ENCODE peak calls at places on chromosomes 6 and 20, in five cellular contexts. D is HCT116, T is astrocyte of the spinal cord, Z is tibial artery, N is IMR-90. O is an unnamed sample.

GRCh38 chr6:139164001-139164400 is 29.1 kb downstream of the HECA start:
- DNase-seq in Z (no peak), N (no peak), T (no peak), D (no peak), O (no peak)

GRCh38 chr6:164929155-164929977 is 380.0 kb downstream of the C6orf118 start:
- DNase-seq in T (no peak), N (no peak), D (no peak), Z (no peak), O (no peak)

GRCh38 chr6:137498488-137499219 is 4.5 kb upstream of the OLIG3 start:
- DNase-seq in Z (no peak), T (no peak), D (no peak), N (no peak), O (no peak)

GRCh38 chr6:36376742-36377141 is 10.7 kb downstream of the ETV7 start:
- DNase-seq in D (no peak), Z (no peak), T (no peak), N (no peak), O (no peak)

GRCh38 chr6:50353603-50354002 is 303.9 kb upstream of the DEFB112 start:
- DNase-seq in T (no peak), D (no peak), Z (no peak), N (no peak), O (no peak)

GRCh38 chr6:63923139-63923739 is 287.6 kb downstream of the PHF3 start:
- DNase-seq in T (peak), D (peak), Z (no peak), N (peak), O (no peak)

GRCh38 chr6:77466055-77467028 is 3.1 kb upstream of the HTR1B start:
- DNase-seq in D (no peak), Z (no peak), N (peak), T (peak), O (no peak)

GRCh38 chr6:138428943-138429616 is 25.1 kb downstream of the HEBP2 start:
- DNase-seq in D (peak), T (peak), N (peak), Z (no peak), O (peak)

GRCh38 chr20:50302463-50303041 is 111.9 kb downstream of the CEBPB start:
- DNase-seq in Z (no peak), T (peak), N (peak), D (no peak), O (no peak)

GRCh38 chr6:117485433-117485832 is 3.0 kb downstream of the DCBLD1 start:
- DNase-seq in T (no peak), N (no peak), Z (no peak), D (no peak), O (no peak)

GRCh38 chr6:41027799-41028617 is 11.0 kb downstream of the UNC5CL start:
- DNase-seq in Z (peak), N (peak), D (peak), T (peak), O (no peak)

GRCh38 chr6:118551063-118551672 is 3.1 kb downstream of the PLN start:
- DNase-seq in N (peak), D (peak), Z (no peak), T (peak), O (no peak)

GRCh38 chr6:118546164-118546929 is 1.7 kb upstream of the PLN start:
- DNase-seq in D (no peak), T (no peak), Z (no peak), N (no peak), O (no peak)

GRCh38 chr6:118551673-118552063 is 3.6 kb downstream of the PLN start:
- DNase-seq in T (peak), Z (no peak), N (peak), D (no peak), O (no peak)

GRCh38 chr6:118544105-118544504 is 4.0 kb upstream of the PLN start:
- DNase-seq in T (peak), N (no peak), D (no peak), Z (no peak), O (no peak)

GRCh38 chr6:118548136-118548535 is at the start of gene PLN:
- DNase-seq in N (no peak), T (no peak), Z (no peak), D (no peak), O (no peak)
- H3K4me3 ChIP-seq in N (no peak), T (no peak), Z (peak), D (no peak), O (no peak)

GRCh38 chr6:25312034-25312620 is 33.0 kb downstream of the CARMIL1 start:
- DNase-seq in T (peak), D (no peak), Z (no peak), N (peak), O (no peak)

GRCh38 chr6:25315194-25315593 is 36.0 kb downstream of the CARMIL1 start:
- DNase-seq in D (no peak), T (no peak), N (no peak), Z (no peak), O (no peak)

GRCh38 chr6:25311251-25311910 is 32.2 kb downstream of the CARMIL1 start:
- DNase-seq in Z (no peak), N (peak), T (peak), D (peak), O (no peak)

GRCh38 chr6:25314776-25315175 is 35.6 kb downstream of the CARMIL1 start:
- DNase-seq in D (no peak), N (no peak), T (no peak), Z (no peak), O (no peak)

DNA sequence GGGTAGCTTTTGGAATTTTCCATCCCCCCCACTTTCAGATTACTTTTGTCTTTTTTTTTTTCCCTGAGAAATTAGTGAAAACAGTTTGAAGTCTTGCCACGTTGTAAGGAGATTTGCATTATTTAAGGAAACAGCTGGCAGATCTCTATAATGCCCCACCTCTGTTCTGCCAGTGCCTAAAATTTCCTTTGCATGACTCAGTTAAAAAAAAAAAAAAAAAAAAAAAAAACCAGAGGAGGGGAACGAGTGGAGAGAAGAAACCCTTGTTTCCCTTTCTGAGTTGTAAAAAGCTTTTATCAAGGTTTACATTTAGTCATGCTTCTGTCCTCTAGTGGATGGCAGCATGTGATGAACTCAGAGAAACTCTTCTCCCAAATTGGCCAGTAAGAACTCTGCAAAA is 33.5 kb downstream of the CARMIL1 start:
- DNase-seq in N (peak), D (peak), T (peak), Z (no peak), O (no peak)
- TF ChIP-seq CTCF in N (no peak), D (no peak), T (no peak), Z (no peak), O (peak)

GRCh38 chr20:5643936-5644335 is 106.3 kb upstream of the SHLD1 start:
- DNase-seq in N (no peak), T (no peak), D (no peak), Z (no peak), O (peak)
- H3K4me3 ChIP-seq in N (no peak), T (no peak), D (no peak), Z (no peak), O (no peak)

DNA sequence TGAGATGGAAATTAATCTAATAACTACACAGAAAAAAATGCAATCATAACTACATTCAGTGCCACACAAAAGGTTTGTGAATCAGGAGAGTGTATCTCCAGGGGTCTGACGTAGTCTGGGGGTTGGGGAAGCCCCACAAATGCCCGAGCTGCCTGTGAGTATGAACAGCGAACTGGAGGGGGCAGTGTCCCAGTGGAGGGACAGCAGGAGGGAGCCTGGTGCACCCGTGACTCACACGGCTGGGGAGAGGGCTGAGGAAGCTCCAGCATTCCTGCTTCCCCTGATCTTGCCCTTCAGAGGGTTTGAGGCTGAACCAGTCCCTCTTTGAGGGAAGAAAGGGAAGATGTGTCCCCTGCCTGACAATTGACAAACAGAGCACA is 78.9 kb downstream of the CDH26 start:
- DNase-seq in N (peak), T (peak), D (no peak), Z (no peak), O (no peak)
- TF ChIP-seq CTCF in N (peak), T (peak), D (peak), Z (no peak), O (no peak)

DNA sequence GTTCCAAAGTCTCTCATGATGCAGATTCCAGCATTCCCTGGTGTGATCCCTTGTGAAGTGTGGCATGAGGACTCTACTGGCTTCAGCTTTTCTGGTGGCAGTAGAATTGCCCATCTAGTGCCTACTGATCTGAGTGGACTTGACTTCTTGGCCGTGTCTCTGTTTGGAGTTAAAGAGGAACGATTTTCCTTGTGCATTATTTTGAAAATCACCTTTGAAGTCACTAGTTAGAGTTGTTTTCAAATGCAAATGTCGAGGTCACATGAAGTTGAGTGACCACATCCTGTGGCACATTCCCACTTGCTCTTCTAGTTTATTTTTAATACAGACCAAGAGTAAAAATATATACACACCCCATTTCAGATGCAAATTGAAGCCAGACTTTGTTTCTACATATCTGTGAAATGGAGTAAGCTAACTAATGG is 270.7 kb upstream of the TAB2 start:
- DNase-seq in D (no peak), T (peak), N (peak), Z (no peak), O (no peak)
- H3K4me3 ChIP-seq in D (no peak), T (no peak), N (no peak), Z (no peak), O (no peak)

DNA sequence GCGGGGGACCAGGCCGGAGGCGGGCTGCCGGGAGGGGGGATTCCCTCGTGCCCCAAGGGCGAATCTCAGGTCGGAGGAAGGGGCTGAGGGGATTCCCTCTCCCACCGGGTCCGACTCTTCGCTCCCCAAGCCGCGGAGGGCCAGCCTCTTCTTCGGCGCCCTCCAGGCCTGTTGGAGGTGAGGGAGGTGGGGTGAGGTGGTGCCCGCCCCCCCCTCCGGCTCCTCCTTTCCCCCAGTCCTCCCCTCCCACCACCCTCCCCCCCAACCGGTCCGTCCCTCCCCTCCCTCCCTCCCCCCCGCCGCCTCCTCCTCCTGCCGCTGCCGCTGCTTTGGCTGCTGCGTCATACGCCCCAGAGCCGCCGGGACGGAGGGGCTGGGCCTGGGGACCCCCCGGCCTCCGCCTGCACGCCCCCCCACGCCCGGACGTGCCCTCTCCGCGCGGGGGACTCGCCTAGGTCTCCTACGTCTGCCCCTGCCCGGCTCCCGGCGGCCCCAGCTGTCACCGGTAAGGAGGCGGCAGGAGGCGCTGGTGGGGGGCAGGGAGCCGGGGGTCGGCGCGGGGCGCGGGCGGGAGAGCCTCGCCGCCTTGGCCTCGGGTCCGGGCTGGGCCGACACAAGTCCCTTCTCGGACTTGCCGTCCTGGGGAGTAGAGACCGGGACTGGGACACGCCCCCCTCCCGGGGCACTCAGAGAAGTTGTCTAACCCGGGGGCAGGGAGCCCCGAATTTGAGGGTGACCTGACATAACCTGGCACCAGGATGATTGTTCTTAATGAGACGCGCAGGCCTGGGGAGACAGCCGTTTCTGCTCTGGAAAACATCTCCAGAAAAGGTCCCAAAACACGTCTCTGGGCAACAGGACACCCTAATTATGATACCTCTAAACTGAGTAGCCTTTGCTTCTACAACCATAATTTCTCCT is at the start of gene PHF1:
- DNase-seq in T (no peak), Z (peak), D (peak), N (peak), O (no peak)
- TF ChIP-seq CTCF in T (no peak), Z (no peak), D (no peak), N (no peak), O (peak)

DNA sequence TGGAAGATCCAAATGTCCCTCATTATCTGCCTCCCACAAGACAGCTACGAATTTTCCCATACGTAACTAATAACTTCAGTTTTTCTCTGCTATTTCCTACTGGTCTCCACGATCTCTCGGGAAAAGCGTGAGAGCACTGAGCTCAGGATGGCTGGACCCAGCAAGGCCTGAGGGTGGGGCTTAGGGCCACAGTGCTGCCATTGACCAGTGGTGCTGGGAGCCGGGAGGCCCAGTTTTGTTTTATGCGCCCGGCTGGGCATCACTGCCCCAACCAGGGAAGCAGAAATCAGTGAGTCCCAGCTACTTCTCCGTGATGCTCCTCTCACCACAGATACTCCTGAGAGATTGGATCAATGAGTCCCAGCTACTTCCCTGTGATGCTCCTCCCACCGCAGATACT is 238.4 kb downstream of the LY86 start:
- DNase-seq in N (no peak), D (no peak), T (no peak), Z (no peak), O (no peak)
- H3K4me3 ChIP-seq in N (no peak), D (no peak), T (no peak), Z (no peak), O (no peak)

GRCh38 chr20:62549499-62550086 is 73.8 kb upstream of the GATA5 start:
- DNase-seq in Z (no peak), T (no peak), D (no peak), N (no peak), O (no peak)
- TF ChIP-seq CTCF in Z (no peak), T (no peak), D (no peak), N (no peak), O (no peak)